ENCODE peak calls at places on chromosome X, in five cellular contexts. S is fibroblast of mammary gland, L is HCT116, H is GM20000, E is left ventricle myocardium inferior. N is an unnamed sample.

GRCh38 chrX:103530540-103530939 is 11.3 kb upstream of the RAB40A start:
- DNase-seq in S (no peak), L (no peak), H (no peak), E (no peak), N (no peak)

GRCh38 chrX:1060562-1060960 is 151.9 kb downstream of the CRLF2 start:
- DNase-seq in S (no peak), L (no peak), H (no peak), E (no peak), N (no peak)

GRCh38 chrX:129768186-129768585 is 11.6 kb upstream of the SASH3 start:
- DNase-seq in S (no peak), L (no peak), H (no peak), E (no peak), N (no peak)

GRCh38 chrX:124863303-124863702 is 456.4 kb upstream of the TEX13C start:
- DNase-seq in S (no peak), L (no peak), H (no peak), E (no peak), N (no peak)

GRCh38 chrX:10496345-10496965 is 123.9 kb downstream of the MID1 start:
- DNase-seq in S (peak; percentile 70), L (no peak), H (no peak), E (no peak), N (no peak)

GRCh38 chrX:123607806-123608205 is 125.0 kb downstream of the THOC2 start:
- DNase-seq in S (no peak), L (no peak), H (no peak), E (no peak), N (no peak)

GRCh38 chrX:137166591-137166990 is 132.8 kb upstream of the GPR101 start:
- DNase-seq in S (no peak), L (no peak), H (peak; percentile 2), E (no peak), N (no peak)

GRCh38 chrX:22742174-22742573 is 257.6 kb upstream of the DDX53 start:
- DNase-seq in S (peak; percentile 91), L (no peak), H (no peak), E (no peak), N (no peak)

GRCh38 chrX:7706032-7706431 is 136.9 kb upstream of the VCX start:
- DNase-seq in S (no peak), L (no peak), H (no peak), E (no peak), N (no peak)

GRCh38 chrX:111095974-111096870 is at the start of gene PAK3:
- DNase-seq in S (peak; percentile 48), L (no peak), H (no peak), E (no peak), N (peak; percentile 25)

GRCh38 chrX:17633546-17633945 is 103.7 kb upstream of the SCML1 start:
- DNase-seq in S (no peak), L (no peak), H (no peak), E (no peak), N (no peak)

GRCh38 chrX:132592880-132593279 is 104.0 kb upstream of the MBNL3 start:
- DNase-seq in S (peak; percentile 15), L (no peak), H (peak; percentile 8), E (no peak), N (no peak)

GRCh38 chrX:5965406-5965805 is 263.3 kb downstream of the NLGN4X start:
- DNase-seq in S (no peak), L (no peak), H (no peak), E (no peak), N (no peak)

GRCh38 chrX:128106630-128107029 is 54.4 kb upstream of the ACTRT1 start:
- DNase-seq in S (no peak), L (no peak), H (no peak), E (no peak), N (no peak)

GRCh38 chrX:76148011-76148665 is 24.7 kb upstream of the PBDC1 start:
- DNase-seq in S (peak; percentile 51), L (no peak), H (no peak), E (no peak), N (no peak)

GRCh38 chrX:115266300-115266699 is 23.2 kb upstream of the LUZP4 start:
- DNase-seq in S (peak; percentile 4), L (no peak), H (no peak), E (no peak), N (no peak)

GRCh38 chrX:153057281-153057680 is 1.0 kb downstream of the PNMA3 start:
- DNase-seq in S (no peak), L (no peak), H (no peak), E (no peak), N (no peak)

GRCh38 chrX:14697453-14697852 is 168.1 kb downstream of the GLRA2 start:
- DNase-seq in S (peak; percentile 25), L (peak; percentile 34), H (peak; percentile 9), E (no peak), N (peak; percentile 10)

GRCh38 chrX:19981987-19982386 is 8.9 kb downstream of the BCLAF3 start:
- DNase-seq in S (no peak), L (no peak), H (no peak), E (no peak), N (no peak)

GRCh38 chrX:74925210-74926088 is at the start of gene NEXMIF:
- DNase-seq in S (peak; percentile 7), L (no peak), H (peak; percentile 52), E (peak; percentile 18), N (no peak)

GRCh38 chrX:68989865-68990606 is 161.2 kb downstream of the EFNB1 start:
- DNase-seq in S (peak; percentile 61), L (no peak), H (no peak), E (no peak), N (no peak)

GRCh38 chrX:104330966-104331365 is 76.2 kb upstream of the ESX1 start:
- DNase-seq in S (peak; percentile 63), L (no peak), H (no peak), E (no peak), N (no peak)

GRCh38 chrX:66676413-66676812 is 37.5 kb upstream of the EDA2R start:
- DNase-seq in S (peak; percentile 84), L (no peak), H (no peak), E (no peak), N (no peak)

GRCh38 chrX:30781711-30782444 is 107.2 kb downstream of the TAB3 start:
- DNase-seq in S (no peak), L (no peak), H (no peak), E (no peak), N (no peak)

GRCh38 chrX:623599-624323 is 6.8 kb upstream of the SHOX start:
- DNase-seq in S (no peak), L (no peak), H (peak; percentile 36), E (no peak), N (no peak)

GRCh38 chrX:15869695-15870094 is 15.1 kb upstream of the AP1S2 start:
- DNase-seq in S (no peak), L (no peak), H (no peak), E (no peak), N (no peak)

GRCh38 chrX:84469226-84469625 is 33.0 kb downstream of the HDX start:
- DNase-seq in S (peak; percentile 64), L (no peak), H (no peak), E (no peak), N (no peak)

GRCh38 chrX:118211891-118212816 is 95.5 kb upstream of the KLHL13 start:
- DNase-seq in S (no peak), L (no peak), H (no peak), E (no peak), N (no peak)

GRCh38 chrX:150704030-150704613 is 10.9 kb downstream of the MTMR1 start:
- DNase-seq in S (no peak), L (no peak), H (no peak), E (no peak), N (no peak)

GRCh38 chrX:9824554-9824953 is 38.3 kb downstream of the SHROOM2 start:
- DNase-seq in S (no peak), L (no peak), H (no peak), E (no peak), N (no peak)

GRCh38 chrX:17328837-17329236 is 46.2 kb upstream of the NHS start:
- DNase-seq in S (no peak), L (no peak), H (no peak), E (no peak), N (no peak)

GRCh38 chrX:56766554-56767412 is 37.7 kb downstream of the NBDY start:
- DNase-seq in S (peak; percentile 30), L (no peak), H (no peak), E (no peak), N (no peak)
- TF ChIP-seq CTCF in S (no peak), L (no peak), H (no peak), E (no peak), N (no peak)

DNA sequence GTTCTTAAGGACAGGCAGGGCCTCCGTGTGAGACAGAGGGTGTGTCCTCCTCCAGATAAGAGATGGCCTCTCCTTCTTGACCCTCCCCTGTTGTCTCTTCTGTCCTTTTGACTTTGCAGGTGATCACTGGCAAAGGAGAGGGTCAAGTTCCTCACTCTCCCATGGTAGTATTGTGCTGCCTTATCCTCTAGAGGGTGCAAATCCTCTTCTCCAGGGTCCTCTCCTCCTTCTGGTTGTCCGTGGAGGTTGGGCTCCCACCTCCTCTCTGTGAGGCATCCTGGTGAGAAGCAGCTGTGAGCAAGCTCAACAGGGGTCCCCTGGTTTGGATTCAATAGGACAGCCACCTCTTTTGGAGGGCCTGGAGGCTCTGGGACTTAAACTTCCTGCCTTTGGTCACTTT is 44.8 kb downstream of the ZNF182 start:
- DNase-seq in S (peak; percentile 17), L (no peak), H (peak; percentile 12), E (no peak), N (no peak)
- TF ChIP-seq CTCF in S (peak; percentile 22), L (peak; percentile 33), H (no peak), E (peak; percentile 17), N (no peak)

GRCh38 chrX:97446298-97446882 is 562.7 kb downstream of the RPA4 start:
- DNase-seq in S (peak; percentile 7), L (no peak), H (no peak), E (no peak), N (no peak)
- TF ChIP-seq CTCF in S (peak; percentile 22), L (no peak), H (no peak), E (no peak), N (no peak)

GRCh38 chrX:40735318-40736169 is at the start of gene MED14:
- DNase-seq in S (peak; percentile 78), L (peak; percentile 72), H (peak; percentile 79), E (peak; percentile 86), N (peak; percentile 95)

GRCh38 chrX:40734956-40735317 is 405 bp downstream of the MED14 start:
- DNase-seq in S (no peak), L (no peak), H (no peak), E (no peak), N (no peak)

GRCh38 chrX:40733691-40734090 is 1.7 kb downstream of the MED14 start:
- DNase-seq in S (no peak), L (no peak), H (no peak), E (no peak), N (no peak)

GRCh38 chrX:40736170-40736505 is 796 bp upstream of the MED14 start:
- DNase-seq in S (no peak), L (no peak), H (no peak), E (no peak), N (no peak)
- TF ChIP-seq CTCF in S (no peak), L (no peak), H (no peak), E (no peak), N (no peak)